ENCODE peak calls at places on chromosomes 2 and 18, in eight cellular contexts. N is mucosa of gallbladder; K is activated T-helper 1 cell treated with anti-CD3 and anti-CD28 coated beads, Interleukin-2, amount 50 U/mL, for 16 hours; P is activated CD8-positive, alpha-beta T cell treated with anti-CD3 and anti-CD28 coated beads for 36 hours; C is tibial artery; O is NCI-H1417; U is GM12865; Q is astrocyte of the spinal cord. G is an unnamed sample.
A peak's percentile ranks its signal among the peaks of the same experiment; 100 is the strongest.

GRCh38 chr2:62884086-62884485 is 166.5 kb upstream of the OTX1 start:
- DNase-seq in C (no peak), O (no peak), U (no peak), P (no peak), N (no peak), K (no peak), Q (no peak), G (no peak)

GRCh38 chr2:86055314-86055713 is 50.4 kb downstream of the POLR1A start:
- DNase-seq in P (no peak), U (no peak), K (no peak), N (no peak), Q (no peak), C (no peak), O (no peak), G (no peak)

GRCh38 chr18:70072678-70073077 is 125.0 kb upstream of the CD226 start:
- DNase-seq in N (no peak), O (peak; percentile 90), K (no peak), C (no peak), P (no peak), U (peak; percentile 27), Q (peak; percentile 42), G (no peak)

GRCh38 chr2:232280341-232280740 is 98.2 kb upstream of the ALPP start:
- DNase-seq in P (no peak), C (no peak), N (no peak), K (no peak), Q (no peak), O (no peak), U (no peak), G (no peak)

GRCh38 chr2:118016911-118017310 is 3.0 kb upstream of the CCDC93 start:
- DNase-seq in P (peak; percentile 43), C (peak; percentile 29), N (no peak), K (no peak), O (no peak), U (no peak), Q (no peak), G (no peak)

GRCh38 chr2:224646242-224646846 is 61.2 kb upstream of the CUL3 start:
- DNase-seq in Q (peak; percentile 7), O (peak; percentile 50), U (peak; percentile 58), N (no peak), P (peak; percentile 42), C (no peak), K (no peak), G (no peak)

GRCh38 chr2:156837635-156838034 is 401.5 kb downstream of the GPD2 start:
- DNase-seq in Q (no peak), C (no peak), O (no peak), N (no peak), U (no peak), K (no peak), P (no peak), G (no peak)

GRCh38 chr2:34308140-34308539 is 709.0 kb upstream of the FAM98A start:
- DNase-seq in P (no peak), Q (no peak), C (no peak), O (no peak), K (no peak), U (no peak), N (no peak), G (no peak)

GRCh38 chr2:81260320-81260719 is 955.8 kb upstream of the LRRTM1 start:
- DNase-seq in N (peak; percentile 29), Q (no peak), P (no peak), U (no peak), C (no peak), K (no peak), O (no peak), G (no peak)

GRCh38 chr2:66457545-66457944 is 22.6 kb downstream of the MEIS1 start:
- DNase-seq in C (no peak), U (no peak), K (no peak), N (no peak), Q (no peak), O (peak; percentile 92), P (no peak), G (no peak)

GRCh38 chr18:31354990-31355389 is 21.6 kb upstream of the DSG4 start:
- DNase-seq in Q (no peak), U (no peak), K (no peak), C (no peak), O (no peak), P (no peak), N (no peak), G (no peak)

GRCh38 chr2:11758187-11758586 is 11.8 kb downstream of the LPIN1 start:
- DNase-seq in O (no peak), P (no peak), Q (no peak), N (no peak), U (no peak), K (no peak), C (no peak), G (no peak)

GRCh38 chr2:12052771-12053170 is 306.3 kb downstream of the LPIN1 start:
- DNase-seq in K (no peak), O (no peak), C (no peak), Q (no peak), N (no peak), U (no peak), P (no peak), G (no peak)

GRCh38 chr2:237724811-237725478 is 73.6 kb upstream of the RBM44 start:
- DNase-seq in U (no peak), O (peak; percentile 83), K (no peak), P (no peak), C (no peak), Q (no peak), N (no peak), G (no peak)

GRCh38 chr18:3456686-3457069 is 6.7 kb downstream of the TGIF1 start:
- DNase-seq in O (peak; percentile 75), K (no peak), C (no peak), N (no peak), Q (peak; percentile 13), P (no peak), U (no peak), G (no peak)

GRCh38 chr2:226730487-226730886 is 69.1 kb downstream of the IRS1 start:
- DNase-seq in P (no peak), K (no peak), U (no peak), C (no peak), Q (peak; percentile 39), N (no peak), O (no peak), G (no peak)

GRCh38 chr18:13369353-13369752 is 150.8 kb downstream of the LDLRAD4 start:
- DNase-seq in O (no peak), P (no peak), K (no peak), Q (no peak), U (no peak), N (no peak), C (no peak), G (no peak)

G was measured in mesothelial cell of epicardium.